ENCODE peak calls at places on chromosomes 11 and 22, in ten cellular contexts. O is CD4-positive, alpha-beta T cell; W is Caki2; Y is posterior vena cava; L is activated effector memory CD4-positive, alpha-beta T cell treated with Interleukin-2 at 50 U/mL for 16 hours; K is upper lobe of right lung; J is NCI-H1092 treated with DMSO at 0.1 percent for 48 hours; N is ecto neural progenitor cell; Z is NCI-H345; C is activated T-cell treated with anti-CD3 and anti-CD28 coated beads, Interleukin-2, amount 50 U/mL, for 48 hours. D is an unnamed sample.

GRCh38 chr11:45930951-45931563 is 8.6 kb downstream of the LARGE2 start:
- DNase-seq in O (no peak), W (no peak), Y (peak), L (no peak), K (peak), J (no peak), N (no peak), Z (no peak), C (no peak), D (no peak)

GRCh38 chr11:57425565-57426438 is 1.1 kb downstream of the SLC43A3 start:
- DNase-seq in O (no peak), W (no peak), Y (peak), L (no peak), K (peak), J (no peak), N (no peak), Z (no peak), C (peak), D (peak)

GRCh38 chr22:42990131-42990838 is 24.7 kb downstream of the PACSIN2 start:
- DNase-seq in O (no peak), W (peak), Y (no peak), L (no peak), K (no peak), J (no peak), N (no peak), Z (no peak), C (no peak), D (peak)

GRCh38 chr22:40276877-40277823 is 69.2 kb upstream of the ADSL start:
- DNase-seq in O (no peak), W (no peak), Y (no peak), L (no peak), K (no peak), J (no peak), N (no peak), Z (no peak), C (no peak), D (peak)

GRCh38 chr11:24642648-24643047 is 145.8 kb downstream of the LUZP2 start:
- DNase-seq in O (no peak), W (no peak), Y (no peak), L (no peak), K (no peak), J (no peak), N (no peak), Z (no peak), C (no peak), D (no peak)

GRCh38 chr11:86918943-86919342 is 36.3 kb downstream of the FZD4 start:
- DNase-seq in O (no peak), W (no peak), Y (no peak), L (no peak), K (no peak), J (no peak), N (no peak), Z (no peak), C (no peak), D (peak)

GRCh38 chr11:71386232-71386631 is 62.0 kb downstream of the DHCR7 start:
- DNase-seq in O (no peak), W (no peak), Y (no peak), L (no peak), K (no peak), J (no peak), N (no peak), Z (no peak), C (no peak), D (no peak)

GRCh38 chr22:35651085-35651484 is 2.8 kb downstream of the APOL6 start:
- DNase-seq in O (no peak), W (no peak), Y (no peak), L (no peak), K (no peak), J (no peak), N (no peak), Z (no peak), C (peak), D (no peak)

GRCh38 chr22:47757741-47758140 is 995.3 kb downstream of the TBC1D22A start:
- DNase-seq in O (no peak), W (no peak), Y (no peak), L (no peak), K (no peak), J (no peak), N (no peak), Z (no peak), C (no peak), D (no peak)

GRCh38 chr11:122229078-122229477 is 113.1 kb upstream of the BLID start:
- DNase-seq in O (no peak), W (no peak), Y (no peak), L (no peak), K (no peak), J (no peak), N (no peak), Z (no peak), C (no peak), D (peak)

GRCh38 chr11:34064291-34064690 is 12.8 kb downstream of the CAPRIN1 start:
- DNase-seq in O (no peak), W (no peak), Y (no peak), L (no peak), K (no peak), J (no peak), N (no peak), Z (no peak), C (no peak), D (no peak)

GRCh38 chr22:43892183-43892894 is 526 bp upstream of the PNPLA5 start:
- DNase-seq in O (no peak), W (no peak), Y (peak), L (no peak), K (peak), J (no peak), N (no peak), Z (no peak), C (no peak), D (no peak)

GRCh38 chr22:46111645-46112306 is 38.5 kb upstream of the PPARA start:
- DNase-seq in O (no peak), W (no peak), Y (peak), L (no peak), K (no peak), J (no peak), N (no peak), Z (no peak), C (no peak), D (peak)

GRCh38 chr11:103315248-103315647 is 206.0 kb downstream of the DYNC2H1 start:
- DNase-seq in O (no peak), W (no peak), Y (no peak), L (no peak), K (no peak), J (no peak), N (no peak), Z (no peak), C (no peak), D (no peak)

GRCh38 chr11:93133710-93134109 is 64.1 kb downstream of the SLC36A4 start:
- DNase-seq in O (no peak), W (no peak), Y (no peak), L (no peak), K (no peak), J (peak), N (no peak), Z (no peak), C (no peak), D (peak)

GRCh38 chr22:31084811-31085492 is 3.8 kb downstream of the SMTN start:
- DNase-seq in O (peak), W (no peak), Y (peak), L (peak), K (peak), J (no peak), N (peak), Z (no peak), C (peak), D (peak)

GRCh38 chr11:201936-202335 is 5.3 kb downstream of the BET1L start:
- DNase-seq in O (no peak), W (no peak), Y (peak), L (no peak), K (no peak), J (no peak), N (no peak), Z (no peak), C (no peak), D (no peak)

GRCh38 chr11:67321313-67321871 is 18.1 kb downstream of the SSH3 start:
- DNase-seq in O (no peak), W (no peak), Y (peak), L (no peak), K (no peak), J (no peak), N (no peak), Z (no peak), C (no peak), D (peak)

GRCh38 chr22:50737728-50738648 is at the start of gene ACR:
- DNase-seq in O (no peak), W (no peak), Y (peak), L (no peak), K (peak), J (no peak), N (no peak), Z (no peak), C (peak), D (no peak)

GRCh38 chr11:105315287-105315686 is 175.7 kb upstream of the CARD18 start:
- DNase-seq in O (no peak), W (no peak), Y (no peak), L (no peak), K (no peak), J (peak), N (no peak), Z (peak), C (no peak), D (peak)

GRCh38 chr11:128964463-128964930 is 21.8 kb upstream of the TP53AIP1 start:
- DNase-seq in O (no peak), W (no peak), Y (no peak), L (no peak), K (no peak), J (peak), N (no peak), Z (no peak), C (no peak), D (no peak)

GRCh38 chr11:92409956-92410355 is 185.3 kb downstream of the FAT3 start:
- DNase-seq in O (no peak), W (no peak), Y (no peak), L (no peak), K (no peak), J (no peak), N (no peak), Z (no peak), C (no peak), D (no peak)

GRCh38 chr11:23897453-23898289 is 599.2 kb upstream of the LUZP2 start:
- DNase-seq in O (no peak), W (no peak), Y (no peak), L (no peak), K (no peak), J (no peak), N (no peak), Z (no peak), C (no peak), D (peak)

GRCh38 chr22:44190381-44190976 is 9.8 kb downstream of the PARVG start:
- DNase-seq in O (no peak), W (no peak), Y (no peak), L (no peak), K (peak), J (no peak), N (no peak), Z (no peak), C (no peak), D (no peak)

GRCh38 chr11:123139206-123139605 is 55.8 kb downstream of the CLMP start:
- DNase-seq in O (no peak), W (no peak), Y (no peak), L (no peak), K (no peak), J (no peak), N (no peak), Z (no peak), C (no peak), D (no peak)

GRCh38 chr11:47924184-47924671 is 56.1 kb upstream of the PTPRJ start:
- DNase-seq in O (no peak), W (peak), Y (peak), L (no peak), K (peak), J (no peak), N (no peak), Z (no peak), C (peak), D (no peak)

GRCh38 chr22:36659762-36660509 is 43.6 kb downstream of the CACNG2 start:
- DNase-seq in O (no peak), W (peak), Y (peak), L (no peak), K (peak), J (peak), N (no peak), Z (peak), C (peak), D (peak)

GRCh38 chr11:113132001-113132400 is 170.8 kb downstream of the NCAM1 start:
- DNase-seq in O (no peak), W (no peak), Y (no peak), L (no peak), K (no peak), J (no peak), N (no peak), Z (no peak), C (no peak), D (no peak)

GRCh38 chr11:112004389-112004788 is 20.8 kb upstream of the DLAT start:
- DNase-seq in O (no peak), W (no peak), Y (no peak), L (no peak), K (no peak), J (no peak), N (peak), Z (no peak), C (no peak), D (no peak)

GRCh38 chr11:68904458-68904847 is 762 bp downstream of the IGHMBP2 start:
- DNase-seq in O (peak), W (peak), Y (no peak), L (no peak), K (no peak), J (peak), N (no peak), Z (no peak), C (no peak), D (peak)

GRCh38 chr11:129458278-129458677 is 82.6 kb downstream of the BARX2 start:
- DNase-seq in O (no peak), W (no peak), Y (no peak), L (no peak), K (no peak), J (no peak), N (no peak), Z (no peak), C (no peak), D (no peak)

GRCh38 chr22:28341001-28341400 is 338.6 kb downstream of the TTC28 start:
- DNase-seq in O (no peak), W (peak), Y (no peak), L (no peak), K (no peak), J (no peak), N (no peak), Z (no peak), C (no peak), D (no peak)

GRCh38 chr11:96388891-96389603 is 665 bp downstream of the CCDC82 start:
- DNase-seq in O (no peak), W (no peak), Y (no peak), L (no peak), K (no peak), J (no peak), N (no peak), Z (no peak), C (no peak), D (no peak)

GRCh38 chr22:49062155-49063039 is 765.3 kb downstream of the BRD1 start:
- DNase-seq in O (no peak), W (no peak), Y (peak), L (no peak), K (peak), J (no peak), N (no peak), Z (peak), C (no peak), D (no peak)

D was measured in myocyte.